ENCODE peak calls at places on chromosomes 16 and 17, in six cellular contexts. N, R, H, K, T and I are unnamed samples.

GRCh38 chr17:38613981-38614779 is 8.4 kb upstream of the SRCIN1 start:
- DNase-seq in N (no peak), R (no peak), H (no peak), K (no peak), T (no peak), I (no peak)

GRCh38 chr16:81786321-81786720 is 7.2 kb downstream of the PLCG2 start:
- DNase-seq in N (no peak), R (no peak), H (no peak), K (no peak), T (no peak), I (no peak)

GRCh38 chr17:5631958-5632357 is 47.6 kb upstream of the NLRP1 start:
- DNase-seq in N (peak; percentile 16), R (no peak), H (no peak), K (no peak), T (no peak), I (no peak)

GRCh38 chr16:11296706-11297491 is 15.8 kb upstream of the PRM1 start:
- DNase-seq in N (no peak), R (peak; percentile 21), H (no peak), K (no peak), T (no peak), I (no peak)

GRCh38 chr16:57257455-57258070 is 12.5 kb downstream of the ARL2BP start:
- DNase-seq in N (no peak), R (peak; percentile 5), H (no peak), K (no peak), T (no peak), I (no peak)

GRCh38 chr16:68190099-68190498 is 45.8 kb downstream of the ESRP2 start:
- DNase-seq in N (no peak), R (no peak), H (no peak), K (no peak), T (no peak), I (no peak)

GRCh38 chr16:89697616-89698331 is 3.7 kb downstream of the SPATA2L start:
- DNase-seq in N (no peak), R (no peak), H (no peak), K (no peak), T (no peak), I (no peak)

GRCh38 chr17:63911657-63912100 is 621 bp upstream of the CSHL1 start:
- DNase-seq in N (peak; percentile 22), R (peak; percentile 46), H (peak; percentile 63), K (peak; percentile 60), T (peak; percentile 36), I (no peak)

GRCh38 chr17:1143573-1143972 is 36.2 kb downstream of the ABR start:
- DNase-seq in N (peak; percentile 47), R (no peak), H (no peak), K (no peak), T (no peak), I (no peak)

GRCh38 chr17:59853168-59853918 is 39.4 kb downstream of the TUBD1 start:
- DNase-seq in N (peak; percentile 80), R (peak; percentile 89), H (peak; percentile 86), K (peak; percentile 48), T (peak; percentile 90), I (no peak)
- TF ChIP-seq CTCF in N (peak; percentile 33), R (no peak), H (peak; percentile 67), K (peak; percentile 54), T (peak; percentile 24), I (peak; percentile 8)

GRCh38 chr16:4909825-4910224 is 27.1 kb downstream of the PPL start:
- DNase-seq in N (no peak), R (no peak), H (no peak), K (no peak), T (peak; percentile 28), I (no peak)
- TF ChIP-seq CTCF in N (no peak), R (no peak), H (no peak), K (no peak), T (no peak), I (no peak)

GRCh38 chr16:71792176-71792575 is 16.5 kb downstream of the AP1G1 start:
- DNase-seq in N (peak; percentile 21), R (no peak), H (no peak), K (no peak), T (no peak), I (no peak)
- TF ChIP-seq CTCF in N (no peak), R (no peak), H (no peak), K (no peak), T (no peak), I (no peak)

GRCh38 chr16:6335072-6335471 is 997.6 kb upstream of the RBFOX1 start:
- DNase-seq in N (no peak), R (no peak), H (peak; percentile 4), K (peak; percentile 48), T (no peak), I (no peak)
- TF ChIP-seq CTCF in N (peak; percentile 63), R (peak; percentile 24), H (no peak), K (peak; percentile 93), T (no peak), I (peak; percentile 33)

GRCh38 chr17:75764417-75764710 is 628 bp downstream of the GALK1 start:
- DNase-seq in N (no peak), R (no peak), H (no peak), K (no peak), T (no peak), I (no peak)
- TF ChIP-seq CTCF in N (no peak), R (no peak), H (no peak), K (no peak), T (no peak), I (no peak)

DNA sequence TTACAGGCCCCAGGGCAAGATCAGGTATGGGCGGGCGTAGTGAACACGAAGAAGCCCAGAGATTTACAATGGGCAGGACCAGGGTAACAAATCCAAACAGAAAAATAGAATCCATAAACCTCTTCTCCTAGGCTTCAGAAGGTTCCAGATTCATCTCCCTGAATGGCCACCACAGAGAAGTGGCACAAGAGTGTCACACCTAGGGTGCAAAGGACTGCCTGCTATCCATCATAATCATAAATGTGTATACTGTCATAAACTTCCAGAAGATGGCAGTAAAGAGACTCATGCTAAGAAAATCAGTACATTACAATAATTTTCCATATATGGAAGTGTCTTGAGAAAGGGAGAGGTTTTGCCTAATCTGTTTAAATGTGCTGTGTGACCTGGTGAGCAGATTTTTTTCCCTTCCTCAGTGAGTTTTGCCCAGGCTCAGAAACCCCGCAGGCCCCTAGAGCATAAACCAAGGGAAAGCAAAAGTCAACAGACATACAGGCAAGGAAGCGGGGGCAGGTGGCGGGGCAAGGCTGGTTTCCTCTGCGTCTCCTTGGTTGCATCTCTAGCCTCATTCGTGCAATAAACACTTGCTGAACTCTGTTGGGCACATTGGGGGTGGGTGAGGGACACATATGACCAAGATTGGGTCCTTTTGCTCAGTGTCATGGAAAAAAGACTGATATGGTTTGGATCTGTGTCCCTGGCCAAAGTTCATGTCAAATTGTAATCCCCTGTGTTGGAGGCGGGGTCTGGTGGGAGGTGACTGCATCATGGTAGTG is 92.0 kb upstream of the CDH5 start:
- DNase-seq in N (peak; percentile 55), R (no peak), H (peak; percentile 33), K (no peak), T (peak; percentile 51), I (no peak)
- TF ChIP-seq CTCF in N (peak; percentile 48), R (no peak), H (peak; percentile 35), K (peak; percentile 1), T (peak; percentile 25), I (peak; percentile 27)